ENCODE peak calls at places on chromosome 20, in ten cellular contexts. One of them, this sample, is unnamed.

GRCh38 chr20:63829943-63830820 is 882 bp downstream of the ZBTB46 start:
- DNase-seq in DMS153: no peak
- DNase-seq in NCI-H748 treated with DMSO at 0.1 percent for 48 hours: no peak
- DNase-seq in effector CD4-positive, alpha-beta T cell: no peak
- DNase-seq in fibroblast of mammary gland: no peak
- DNase-seq in amniotic epithelial cell: no peak
- DNase-seq in HTR-8/SVneo: peak; percentile 76
- DNase-seq in SW480: peak; percentile 54
- DNase-seq in foreskin fibroblast: peak; percentile 37
- DNase-seq in T-helper 9 cell: no peak
- DNase-seq in this sample: no peak

GRCh38 chr20:18695175-18695574 is 107.3 kb downstream of the DTD1 start:
- DNase-seq in DMS153: no peak
- DNase-seq in NCI-H748 treated with DMSO at 0.1 percent for 48 hours: no peak
- DNase-seq in effector CD4-positive, alpha-beta T cell: no peak
- DNase-seq in fibroblast of mammary gland: no peak
- DNase-seq in amniotic epithelial cell: no peak
- DNase-seq in HTR-8/SVneo: no peak
- DNase-seq in SW480: no peak
- DNase-seq in foreskin fibroblast: no peak
- DNase-seq in T-helper 9 cell: no peak
- DNase-seq in this sample: no peak

GRCh38 chr20:2101057-2101934 is at the start of gene STK35:
- DNase-seq in DMS153: peak; percentile 53
- DNase-seq in NCI-H748 treated with DMSO at 0.1 percent for 48 hours: peak; percentile 86
- DNase-seq in effector CD4-positive, alpha-beta T cell: peak; percentile 54
- DNase-seq in fibroblast of mammary gland: peak; percentile 47
- DNase-seq in amniotic epithelial cell: no peak
- DNase-seq in HTR-8/SVneo: peak; percentile 62
- DNase-seq in SW480: peak; percentile 84
- DNase-seq in foreskin fibroblast: peak; percentile 84
- DNase-seq in T-helper 9 cell: no peak
- DNase-seq in this sample: peak; percentile 77

GRCh38 chr20:40961686-40962640 is 66.7 kb upstream of the TOP1 start:
- DNase-seq in DMS153: no peak
- DNase-seq in NCI-H748 treated with DMSO at 0.1 percent for 48 hours: no peak
- DNase-seq in effector CD4-positive, alpha-beta T cell: no peak
- DNase-seq in fibroblast of mammary gland: peak; percentile 49
- DNase-seq in amniotic epithelial cell: peak; percentile 53
- DNase-seq in HTR-8/SVneo: no peak
- DNase-seq in SW480: peak; percentile 69
- DNase-seq in foreskin fibroblast: peak; percentile 58
- DNase-seq in T-helper 9 cell: no peak
- DNase-seq in this sample: no peak

GRCh38 chr20:4549711-4550259 is 171.9 kb upstream of the PRND start:
- DNase-seq in DMS153: no peak
- DNase-seq in NCI-H748 treated with DMSO at 0.1 percent for 48 hours: no peak
- DNase-seq in effector CD4-positive, alpha-beta T cell: no peak
- DNase-seq in fibroblast of mammary gland: peak; percentile 41
- DNase-seq in amniotic epithelial cell: peak; percentile 13
- DNase-seq in HTR-8/SVneo: no peak
- DNase-seq in SW480: no peak
- DNase-seq in foreskin fibroblast: no peak
- DNase-seq in T-helper 9 cell: no peak
- DNase-seq in this sample: no peak

GRCh38 chr20:60056345-60057122 is 98.3 kb downstream of the CDH26 start:
- DNase-seq in DMS153: no peak
- DNase-seq in NCI-H748 treated with DMSO at 0.1 percent for 48 hours: no peak
- DNase-seq in effector CD4-positive, alpha-beta T cell: no peak
- DNase-seq in fibroblast of mammary gland: no peak
- DNase-seq in amniotic epithelial cell: no peak
- DNase-seq in HTR-8/SVneo: no peak
- DNase-seq in SW480: no peak
- DNase-seq in foreskin fibroblast: no peak
- DNase-seq in T-helper 9 cell: no peak
- DNase-seq in this sample: no peak

GRCh38 chr20:38133680-38134426 is 31.2 kb downstream of the TGM2 start:
- DNase-seq in DMS153: no peak
- DNase-seq in NCI-H748 treated with DMSO at 0.1 percent for 48 hours: no peak
- DNase-seq in effector CD4-positive, alpha-beta T cell: no peak
- DNase-seq in fibroblast of mammary gland: no peak
- DNase-seq in amniotic epithelial cell: no peak
- DNase-seq in HTR-8/SVneo: no peak
- DNase-seq in SW480: no peak
- DNase-seq in foreskin fibroblast: no peak
- DNase-seq in T-helper 9 cell: no peak
- DNase-seq in this sample: no peak

GRCh38 chr20:43938932-43939761 is 24.5 kb downstream of the TOX2 start:
- DNase-seq in DMS153: no peak
- DNase-seq in NCI-H748 treated with DMSO at 0.1 percent for 48 hours: no peak
- DNase-seq in effector CD4-positive, alpha-beta T cell: no peak
- DNase-seq in fibroblast of mammary gland: peak; percentile 100
- DNase-seq in amniotic epithelial cell: peak; percentile 100
- DNase-seq in HTR-8/SVneo: peak; percentile 93
- DNase-seq in SW480: peak; percentile 41
- DNase-seq in foreskin fibroblast: peak; percentile 99
- DNase-seq in T-helper 9 cell: no peak
- DNase-seq in this sample: no peak

GRCh38 chr20:46054606-46055005 is 25.6 kb downstream of the SLC12A5 start:
- DNase-seq in DMS153: no peak
- DNase-seq in NCI-H748 treated with DMSO at 0.1 percent for 48 hours: no peak
- DNase-seq in effector CD4-positive, alpha-beta T cell: no peak
- DNase-seq in fibroblast of mammary gland: no peak
- DNase-seq in amniotic epithelial cell: no peak
- DNase-seq in HTR-8/SVneo: no peak
- DNase-seq in SW480: no peak
- DNase-seq in foreskin fibroblast: no peak
- DNase-seq in T-helper 9 cell: no peak
- DNase-seq in this sample: no peak

GRCh38 chr20:52192296-52193007 is 873 bp upstream of the ZFP64 start:
- DNase-seq in DMS153: peak; percentile 11
- DNase-seq in NCI-H748 treated with DMSO at 0.1 percent for 48 hours: peak; percentile 13
- DNase-seq in effector CD4-positive, alpha-beta T cell: no peak
- DNase-seq in fibroblast of mammary gland: no peak
- DNase-seq in amniotic epithelial cell: peak; percentile 6
- DNase-seq in HTR-8/SVneo: peak; percentile 86
- DNase-seq in SW480: peak; percentile 89
- DNase-seq in foreskin fibroblast: peak; percentile 35
- DNase-seq in T-helper 9 cell: no peak
- DNase-seq in this sample: no peak

GRCh38 chr20:63106108-63106764 is 99.5 kb upstream of the BHLHE23 start:
- DNase-seq in DMS153: no peak
- DNase-seq in NCI-H748 treated with DMSO at 0.1 percent for 48 hours: no peak
- DNase-seq in effector CD4-positive, alpha-beta T cell: no peak
- DNase-seq in fibroblast of mammary gland: peak; percentile 8
- DNase-seq in amniotic epithelial cell: no peak
- DNase-seq in HTR-8/SVneo: no peak
- DNase-seq in SW480: no peak
- DNase-seq in foreskin fibroblast: peak; percentile 21
- DNase-seq in T-helper 9 cell: no peak
- DNase-seq in this sample: no peak

GRCh38 chr20:33922224-33922623 is 71.5 kb upstream of the RALY start:
- DNase-seq in DMS153: no peak
- DNase-seq in NCI-H748 treated with DMSO at 0.1 percent for 48 hours: no peak
- DNase-seq in effector CD4-positive, alpha-beta T cell: no peak
- DNase-seq in fibroblast of mammary gland: no peak
- DNase-seq in amniotic epithelial cell: no peak
- DNase-seq in HTR-8/SVneo: no peak
- DNase-seq in SW480: no peak
- DNase-seq in foreskin fibroblast: no peak
- DNase-seq in T-helper 9 cell: no peak
- DNase-seq in this sample: no peak

GRCh38 chr20:16011061-16011460 is 562.2 kb downstream of the KIF16B start:
- DNase-seq in DMS153: no peak
- DNase-seq in NCI-H748 treated with DMSO at 0.1 percent for 48 hours: no peak
- DNase-seq in effector CD4-positive, alpha-beta T cell: no peak
- DNase-seq in fibroblast of mammary gland: no peak
- DNase-seq in amniotic epithelial cell: no peak
- DNase-seq in HTR-8/SVneo: no peak
- DNase-seq in SW480: no peak
- DNase-seq in foreskin fibroblast: no peak
- DNase-seq in T-helper 9 cell: no peak
- DNase-seq in this sample: no peak

GRCh38 chr20:35791823-35792222 is 20.0 kb downstream of the PHF20 start:
- DNase-seq in DMS153: no peak
- DNase-seq in NCI-H748 treated with DMSO at 0.1 percent for 48 hours: no peak
- DNase-seq in effector CD4-positive, alpha-beta T cell: no peak
- DNase-seq in fibroblast of mammary gland: peak; percentile 88
- DNase-seq in amniotic epithelial cell: peak; percentile 91
- DNase-seq in HTR-8/SVneo: no peak
- DNase-seq in SW480: no peak
- DNase-seq in foreskin fibroblast: peak; percentile 88
- DNase-seq in T-helper 9 cell: no peak
- DNase-seq in this sample: no peak

GRCh38 chr20:652611-653109 is 340 bp downstream of the SRXN1 start:
- DNase-seq in DMS153: no peak
- DNase-seq in NCI-H748 treated with DMSO at 0.1 percent for 48 hours: no peak
- DNase-seq in effector CD4-positive, alpha-beta T cell: no peak
- DNase-seq in fibroblast of mammary gland: peak; percentile 40
- DNase-seq in amniotic epithelial cell: peak; percentile 52
- DNase-seq in HTR-8/SVneo: peak; percentile 43
- DNase-seq in SW480: no peak
- DNase-seq in foreskin fibroblast: peak; percentile 58
- DNase-seq in T-helper 9 cell: no peak
- DNase-seq in this sample: no peak

GRCh38 chr20:4108495-4109306 is 93.3 kb upstream of the RNF24 start:
- DNase-seq in DMS153: peak; percentile 76
- DNase-seq in NCI-H748 treated with DMSO at 0.1 percent for 48 hours: peak; percentile 74
- DNase-seq in effector CD4-positive, alpha-beta T cell: peak; percentile 41
- DNase-seq in fibroblast of mammary gland: peak; percentile 86
- DNase-seq in amniotic epithelial cell: peak; percentile 81
- DNase-seq in HTR-8/SVneo: peak; percentile 83
- DNase-seq in SW480: peak; percentile 92
- DNase-seq in foreskin fibroblast: peak; percentile 92
- DNase-seq in T-helper 9 cell: peak; percentile 45
- DNase-seq in this sample: peak; percentile 63

GRCh38 chr20:62676976-62677375 is 31.7 kb upstream of the NTSR1 start:
- DNase-seq in DMS153: no peak
- DNase-seq in NCI-H748 treated with DMSO at 0.1 percent for 48 hours: no peak
- DNase-seq in effector CD4-positive, alpha-beta T cell: no peak
- DNase-seq in fibroblast of mammary gland: no peak
- DNase-seq in amniotic epithelial cell: no peak
- DNase-seq in HTR-8/SVneo: no peak
- DNase-seq in SW480: no peak
- DNase-seq in foreskin fibroblast: no peak
- DNase-seq in T-helper 9 cell: no peak
- DNase-seq in this sample: no peak

GRCh38 chr20:10115021-10115420 is 80.2 kb downstream of the ANKEF1 start:
- DNase-seq in DMS153: no peak
- DNase-seq in NCI-H748 treated with DMSO at 0.1 percent for 48 hours: no peak
- DNase-seq in effector CD4-positive, alpha-beta T cell: no peak
- DNase-seq in fibroblast of mammary gland: peak; percentile 94
- DNase-seq in amniotic epithelial cell: peak; percentile 88
- DNase-seq in HTR-8/SVneo: no peak
- DNase-seq in SW480: peak; percentile 86
- DNase-seq in foreskin fibroblast: peak; percentile 86
- DNase-seq in T-helper 9 cell: no peak
- DNase-seq in this sample: no peak

GRCh38 chr20:16760431-16761304 is 12.5 kb downstream of the OTOR start:
- DNase-seq in DMS153: no peak
- DNase-seq in NCI-H748 treated with DMSO at 0.1 percent for 48 hours: no peak
- DNase-seq in effector CD4-positive, alpha-beta T cell: no peak
- DNase-seq in fibroblast of mammary gland: no peak
- DNase-seq in amniotic epithelial cell: peak; percentile 32
- DNase-seq in HTR-8/SVneo: no peak
- DNase-seq in SW480: no peak
- DNase-seq in foreskin fibroblast: no peak
- DNase-seq in T-helper 9 cell: no peak
- DNase-seq in this sample: no peak

GRCh38 chr20:53580376-53581111 is 13.1 kb downstream of the ZNF217 start:
- DNase-seq in DMS153: no peak
- DNase-seq in NCI-H748 treated with DMSO at 0.1 percent for 48 hours: no peak
- DNase-seq in effector CD4-positive, alpha-beta T cell: no peak
- DNase-seq in fibroblast of mammary gland: no peak
- DNase-seq in amniotic epithelial cell: no peak
- DNase-seq in HTR-8/SVneo: no peak
- DNase-seq in SW480: no peak
- DNase-seq in foreskin fibroblast: no peak
- DNase-seq in T-helper 9 cell: no peak
- DNase-seq in this sample: no peak

GRCh38 chr20:14720251-14720650 is 382.8 kb upstream of the FLRT3 start:
- DNase-seq in DMS153: no peak
- DNase-seq in NCI-H748 treated with DMSO at 0.1 percent for 48 hours: no peak
- DNase-seq in effector CD4-positive, alpha-beta T cell: no peak
- DNase-seq in fibroblast of mammary gland: no peak
- DNase-seq in amniotic epithelial cell: no peak
- DNase-seq in HTR-8/SVneo: no peak
- DNase-seq in SW480: no peak
- DNase-seq in foreskin fibroblast: no peak
- DNase-seq in T-helper 9 cell: no peak
- DNase-seq in this sample: no peak

GRCh38 chr20:62953839-62954703 is 1.6 kb downstream of the SLC17A9 start:
- DNase-seq in DMS153: peak; percentile 79
- DNase-seq in NCI-H748 treated with DMSO at 0.1 percent for 48 hours: peak; percentile 18
- DNase-seq in effector CD4-positive, alpha-beta T cell: peak; percentile 64
- DNase-seq in fibroblast of mammary gland: peak; percentile 81
- DNase-seq in amniotic epithelial cell: peak; percentile 61
- DNase-seq in HTR-8/SVneo: no peak
- DNase-seq in SW480: peak; percentile 83
- DNase-seq in foreskin fibroblast: peak; percentile 88
- DNase-seq in T-helper 9 cell: peak; percentile 55
- DNase-seq in this sample: peak; percentile 50

GRCh38 chr20:10521068-10521834 is 86.1 kb downstream of the SLX4IP start:
- DNase-seq in DMS153: peak; percentile 54
- DNase-seq in NCI-H748 treated with DMSO at 0.1 percent for 48 hours: no peak
- DNase-seq in effector CD4-positive, alpha-beta T cell: no peak
- DNase-seq in fibroblast of mammary gland: peak; percentile 91
- DNase-seq in amniotic epithelial cell: peak; percentile 84
- DNase-seq in HTR-8/SVneo: peak; percentile 68
- DNase-seq in SW480: peak; percentile 42
- DNase-seq in foreskin fibroblast: peak; percentile 87
- DNase-seq in T-helper 9 cell: no peak
- DNase-seq in this sample: no peak

GRCh38 chr20:61576372-61576771 is 324.3 kb downstream of the CDH4 start:
- DNase-seq in DMS153: no peak
- DNase-seq in NCI-H748 treated with DMSO at 0.1 percent for 48 hours: no peak
- DNase-seq in effector CD4-positive, alpha-beta T cell: no peak
- DNase-seq in fibroblast of mammary gland: no peak
- DNase-seq in amniotic epithelial cell: no peak
- DNase-seq in HTR-8/SVneo: no peak
- DNase-seq in SW480: no peak
- DNase-seq in foreskin fibroblast: no peak
- DNase-seq in T-helper 9 cell: no peak
- DNase-seq in this sample: no peak

GRCh38 chr20:16147221-16147620 is 426.0 kb downstream of the KIF16B start:
- DNase-seq in DMS153: no peak
- DNase-seq in NCI-H748 treated with DMSO at 0.1 percent for 48 hours: no peak
- DNase-seq in effector CD4-positive, alpha-beta T cell: no peak
- DNase-seq in fibroblast of mammary gland: no peak
- DNase-seq in amniotic epithelial cell: no peak
- DNase-seq in HTR-8/SVneo: no peak
- DNase-seq in SW480: no peak
- DNase-seq in foreskin fibroblast: no peak
- DNase-seq in T-helper 9 cell: no peak
- DNase-seq in this sample: no peak

GRCh38 chr20:53943522-53944291 is 126.7 kb downstream of the BCAS1 start:
- DNase-seq in DMS153: no peak
- DNase-seq in NCI-H748 treated with DMSO at 0.1 percent for 48 hours: no peak
- DNase-seq in effector CD4-positive, alpha-beta T cell: peak; percentile 17
- DNase-seq in fibroblast of mammary gland: peak; percentile 54
- DNase-seq in amniotic epithelial cell: peak; percentile 28
- DNase-seq in HTR-8/SVneo: peak; percentile 74
- DNase-seq in SW480: peak; percentile 44
- DNase-seq in foreskin fibroblast: peak; percentile 56
- DNase-seq in T-helper 9 cell: peak; percentile 15
- DNase-seq in this sample: peak; percentile 20

GRCh38 chr20:38962898-38963484 is 847 bp downstream of the DHX35 start:
- DNase-seq in DMS153: no peak
- DNase-seq in NCI-H748 treated with DMSO at 0.1 percent for 48 hours: no peak
- DNase-seq in effector CD4-positive, alpha-beta T cell: no peak
- DNase-seq in fibroblast of mammary gland: no peak
- DNase-seq in amniotic epithelial cell: no peak
- DNase-seq in HTR-8/SVneo: no peak
- DNase-seq in SW480: no peak
- DNase-seq in foreskin fibroblast: no peak
- DNase-seq in T-helper 9 cell: no peak
- DNase-seq in this sample: no peak

GRCh38 chr20:15945301-15945700 is 627.9 kb downstream of the KIF16B start:
- DNase-seq in DMS153: no peak
- DNase-seq in NCI-H748 treated with DMSO at 0.1 percent for 48 hours: no peak
- DNase-seq in effector CD4-positive, alpha-beta T cell: no peak
- DNase-seq in fibroblast of mammary gland: peak; percentile 20
- DNase-seq in amniotic epithelial cell: peak; percentile 10
- DNase-seq in HTR-8/SVneo: no peak
- DNase-seq in SW480: no peak
- DNase-seq in foreskin fibroblast: peak; percentile 42
- DNase-seq in T-helper 9 cell: no peak
- DNase-seq in this sample: no peak

This sample was measured in activated naive CD4-positive, alpha-beta T cell treated with anti-CD3 and anti-CD28 coated beads, Interleukin-2, amount 50 U/mL, for 16 hours.